ENCODE peak calls at places on chromosomes 6 and 20, in nine cellular contexts. V is heart right ventricle, U is adrenal gland, G is ovary, Z is HL-60, H is right atrium auricular region, B is mesendoderm, P is Peyer's patch, J is heart left ventricle. R is an unnamed sample.

GRCh38 chr6:15026832-15027231 is 219.0 kb upstream of the JARID2 start:
- DNase-seq in V (peak), U (no peak), G (no peak), Z (no peak), H (no peak), B (no peak), P (no peak), J (no peak), R (peak)

GRCh38 chr20:45378191-45378590 is at the start of gene TP53TG5:
- DNase-seq in V (no peak), U (no peak), G (no peak), Z (no peak), H (no peak), B (peak), P (no peak), J (no peak), R (no peak)

GRCh38 chr6:99402458-99402857 is 8.5 kb upstream of the COQ3 start:
- DNase-seq in V (no peak), U (no peak), G (no peak), Z (peak), H (no peak), B (no peak), P (no peak), J (no peak), R (no peak)

GRCh38 chr20:12847862-12848261 is 160.9 kb upstream of the SPTLC3 start:
- DNase-seq in V (no peak), U (no peak), G (no peak), Z (no peak), H (no peak), B (no peak), P (no peak), J (no peak), R (no peak)

GRCh38 chr6:118207947-118208346 is 300.9 kb downstream of the SLC35F1 start:
- DNase-seq in V (no peak), U (no peak), G (no peak), Z (no peak), H (no peak), B (no peak), P (no peak), J (no peak), R (no peak)

GRCh38 chr6:90315354-90315960 is 18.8 kb upstream of the BACH2 start:
- DNase-seq in V (no peak), U (no peak), G (no peak), Z (no peak), H (no peak), B (no peak), P (peak), J (no peak), R (no peak)

GRCh38 chr20:63733579-63734081 is 2.8 kb upstream of the LIME1 start:
- DNase-seq in V (no peak), U (peak), G (no peak), Z (no peak), H (no peak), B (no peak), P (no peak), J (no peak), R (no peak)

GRCh38 chr6:10891960-10892359 is 5.1 kb downstream of the SYCP2L start:
- DNase-seq in V (no peak), U (no peak), G (no peak), Z (no peak), H (no peak), B (no peak), P (no peak), J (no peak), R (no peak)

GRCh38 chr20:47535088-47535487 is 33.4 kb downstream of the NCOA3 start:
- DNase-seq in V (no peak), U (no peak), G (no peak), Z (no peak), H (no peak), B (peak), P (no peak), J (no peak), R (no peak)

GRCh38 chr6:76852776-76853175 is 610.5 kb downstream of the HTR1B start:
- DNase-seq in V (no peak), U (no peak), G (no peak), Z (no peak), H (no peak), B (peak), P (no peak), J (no peak), R (no peak)

GRCh38 chr20:60261323-60261722 is 303.1 kb downstream of the CDH26 start:
- DNase-seq in V (no peak), U (no peak), G (no peak), Z (no peak), H (no peak), B (no peak), P (no peak), J (no peak), R (no peak)

GRCh38 chr20:58651548-58651822 is 402 bp downstream of the STX16 start:
- DNase-seq in V (peak), U (no peak), G (no peak), Z (no peak), H (no peak), B (peak), P (no peak), J (no peak), R (no peak)

GRCh38 chr6:32406857-32407256 is at the start of gene BTNL2:
- DNase-seq in V (no peak), U (no peak), G (no peak), Z (no peak), H (no peak), B (no peak), P (no peak), J (no peak), R (no peak)

GRCh38 chr6:166754218-166755030 is 127.4 kb upstream of the RPS6KA2 start:
- DNase-seq in V (no peak), U (no peak), G (no peak), Z (no peak), H (no peak), B (no peak), P (no peak), J (no peak), R (no peak)

GRCh38 chr20:61907081-61907891 is 158.4 kb downstream of the TAF4 start:
- DNase-seq in V (no peak), U (no peak), G (no peak), Z (no peak), H (no peak), B (no peak), P (no peak), J (peak), R (no peak)

GRCh38 chr6:16274519-16275229 is 36.3 kb downstream of the GMPR start:
- DNase-seq in V (no peak), U (no peak), G (no peak), Z (no peak), H (no peak), B (peak), P (no peak), J (no peak), R (no peak)

GRCh38 chr6:33746036-33746600 is 587 bp downstream of the IP6K3 start:
- DNase-seq in V (peak), U (no peak), G (no peak), Z (no peak), H (peak), B (peak), P (no peak), J (peak), R (no peak)

GRCh38 chr6:43847741-43848630 is 78.0 kb downstream of the VEGFA start:
- DNase-seq in V (no peak), U (no peak), G (no peak), Z (no peak), H (no peak), B (no peak), P (no peak), J (no peak), R (no peak)

GRCh38 chr6:158207452-158207788 is 39.3 kb downstream of the GTF2H5 start:
- DNase-seq in V (no peak), U (no peak), G (no peak), Z (no peak), H (no peak), B (no peak), P (no peak), J (no peak), R (no peak)

GRCh38 chr6:21664263-21665081 is 70.9 kb downstream of the SOX4 start:
- DNase-seq in V (peak), U (no peak), G (peak), Z (peak), H (no peak), B (peak), P (no peak), J (peak), R (no peak)

GRCh38 chr20:21832442-21833152 is 127.1 kb downstream of the PAX1 start:
- DNase-seq in V (no peak), U (no peak), G (no peak), Z (no peak), H (no peak), B (peak), P (no peak), J (no peak), R (no peak)

GRCh38 chr6:108800510-108800909 is 47.7 kb upstream of the ARMC2 start:
- DNase-seq in V (no peak), U (no peak), G (no peak), Z (no peak), H (no peak), B (no peak), P (no peak), J (no peak), R (no peak)

GRCh38 chr6:166707045-166707444 is 80.0 kb upstream of the RPS6KA2 start:
- DNase-seq in V (no peak), U (peak), G (no peak), Z (peak), H (no peak), B (peak), P (peak), J (no peak), R (peak)

GRCh38 chr20:15475483-15475882 is 1097.8 kb downstream of the KIF16B start:
- DNase-seq in V (peak), U (peak), G (peak), Z (no peak), H (no peak), B (no peak), P (peak), J (peak), R (peak)

GRCh38 chr20:23047001-23047737 is 2.3 kb downstream of the THBD start:
- DNase-seq in V (no peak), U (no peak), G (no peak), Z (no peak), H (no peak), B (no peak), P (no peak), J (no peak), R (no peak)

GRCh38 chr20:62401331-62401779 is 5.7 kb downstream of the CABLES2 start:
- DNase-seq in V (no peak), U (no peak), G (no peak), Z (no peak), H (no peak), B (peak), P (no peak), J (no peak), R (no peak)

GRCh38 chr6:81934936-81935335 is 182.5 kb upstream of the TENT5A start:
- DNase-seq in V (no peak), U (no peak), G (no peak), Z (no peak), H (no peak), B (no peak), P (no peak), J (no peak), R (no peak)

GRCh38 chr6:40347571-40348011 is 239.6 kb downstream of the LRFN2 start:
- DNase-seq in V (no peak), U (peak), G (no peak), Z (no peak), H (peak), B (peak), P (no peak), J (no peak), R (no peak)
- H3K27ac ChIP-seq in V (no peak), U (no peak), G (no peak), Z (no peak), H (no peak), B (no peak), P (no peak), J (no peak), R (no peak)

GRCh38 chr6:87408721-87409155 is 966 bp downstream of the CFAP206 start:
- DNase-seq in V (no peak), U (no peak), G (no peak), Z (no peak), H (no peak), B (no peak), P (no peak), J (no peak), R (no peak)
- H3K27ac ChIP-seq in V (peak), U (no peak), G (no peak), Z (no peak), H (peak), B (no peak), P (peak), J (peak), R (peak)

GRCh38 chr6:13395272-13396237 is 67.2 kb upstream of the TBC1D7 start:
- DNase-seq in V (peak), U (peak), G (peak), Z (peak), H (peak), B (peak), P (peak), J (peak), R (peak)
- H3K27ac ChIP-seq in V (peak), U (no peak), G (no peak), Z (peak), H (peak), B (no peak), P (peak), J (peak), R (peak)

DNA sequence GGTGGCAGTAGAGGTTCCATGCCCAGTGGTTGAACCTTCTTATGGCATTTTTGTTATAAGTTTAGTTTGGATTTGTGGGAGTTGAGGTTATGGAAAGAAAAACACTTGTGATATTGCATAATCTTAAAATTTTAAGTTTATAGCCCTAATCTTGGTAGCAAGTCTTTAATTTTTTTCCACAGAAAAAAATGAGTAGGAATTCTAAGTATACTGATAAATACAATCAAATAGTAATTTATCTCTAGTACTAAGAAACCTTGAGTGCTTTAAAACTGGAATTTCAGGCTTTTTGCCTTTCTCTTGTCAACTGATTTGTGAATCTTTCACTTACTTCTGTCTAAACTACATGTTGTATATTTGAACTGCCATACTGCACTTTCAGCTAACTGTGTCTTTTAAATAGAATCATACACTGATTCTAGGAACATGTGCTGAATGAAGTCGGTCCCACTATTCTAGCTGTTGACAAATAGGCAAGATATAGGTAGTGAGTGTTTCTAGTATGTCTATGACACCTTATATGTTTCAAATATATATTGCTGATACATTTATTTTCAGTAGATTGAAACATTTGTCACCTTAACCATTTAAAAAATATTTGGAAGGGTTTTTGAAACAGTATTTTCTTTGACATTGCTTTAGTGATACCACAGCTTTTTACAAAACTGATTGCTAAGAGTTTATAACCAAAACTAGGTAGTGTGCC is 2.4 kb downstream of the PARD6B start:
- DNase-seq in V (no peak), U (no peak), G (no peak), Z (no peak), H (no peak), B (no peak), P (no peak), J (no peak), R (no peak)
- H3K27ac ChIP-seq in V (no peak), U (no peak), G (no peak), Z (no peak), H (no peak), B (no peak), P (no peak), J (no peak), R (peak)

GRCh38 chr6:38803129-38803528 is 88.0 kb downstream of the DNAH8 start:
- DNase-seq in V (no peak), U (no peak), G (no peak), Z (no peak), H (no peak), B (no peak), P (no peak), J (no peak), R (no peak)

GRCh38 chr6:38804368-38804767 is 89.3 kb downstream of the DNAH8 start:
- DNase-seq in V (no peak), U (no peak), G (no peak), Z (no peak), H (no peak), B (no peak), P (no peak), J (no peak), R (no peak)

GRCh38 chr6:38801305-38801704 is 86.2 kb downstream of the DNAH8 start:
- DNase-seq in V (no peak), U (no peak), G (no peak), Z (no peak), H (no peak), B (no peak), P (no peak), J (no peak), R (no peak)

GRCh38 chr6:38805127-38805655 is 90.1 kb downstream of the DNAH8 start:
- DNase-seq in V (no peak), U (no peak), G (no peak), Z (no peak), H (no peak), B (no peak), P (no peak), J (no peak), R (no peak)

DNA sequence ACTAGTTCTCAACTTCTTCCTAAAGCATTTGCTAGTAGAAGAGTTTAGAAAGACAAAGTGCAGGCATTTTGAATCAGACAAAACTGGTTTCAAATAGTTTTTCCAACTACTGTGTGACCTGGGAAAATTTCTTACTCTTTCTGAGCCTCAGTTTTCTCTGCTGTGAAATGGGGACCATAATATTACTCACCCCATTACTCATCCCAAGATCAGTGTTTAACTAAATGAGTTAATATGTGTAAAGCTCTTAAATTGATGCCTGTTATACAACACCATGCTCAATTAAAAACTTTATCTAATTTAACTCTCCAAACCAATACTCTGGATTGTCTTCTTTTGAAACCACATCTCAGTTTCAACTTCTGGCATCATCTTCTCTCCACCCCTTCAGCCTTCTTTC is 87.4 kb downstream of the DNAH8 start:
- DNase-seq in V (no peak), U (no peak), G (no peak), Z (no peak), H (no peak), B (no peak), P (no peak), J (no peak), R (no peak)
- H3K27ac ChIP-seq in V (no peak), U (no peak), G (no peak), Z (no peak), H (no peak), B (no peak), P (no peak), J (no peak), R (no peak)

DNA sequence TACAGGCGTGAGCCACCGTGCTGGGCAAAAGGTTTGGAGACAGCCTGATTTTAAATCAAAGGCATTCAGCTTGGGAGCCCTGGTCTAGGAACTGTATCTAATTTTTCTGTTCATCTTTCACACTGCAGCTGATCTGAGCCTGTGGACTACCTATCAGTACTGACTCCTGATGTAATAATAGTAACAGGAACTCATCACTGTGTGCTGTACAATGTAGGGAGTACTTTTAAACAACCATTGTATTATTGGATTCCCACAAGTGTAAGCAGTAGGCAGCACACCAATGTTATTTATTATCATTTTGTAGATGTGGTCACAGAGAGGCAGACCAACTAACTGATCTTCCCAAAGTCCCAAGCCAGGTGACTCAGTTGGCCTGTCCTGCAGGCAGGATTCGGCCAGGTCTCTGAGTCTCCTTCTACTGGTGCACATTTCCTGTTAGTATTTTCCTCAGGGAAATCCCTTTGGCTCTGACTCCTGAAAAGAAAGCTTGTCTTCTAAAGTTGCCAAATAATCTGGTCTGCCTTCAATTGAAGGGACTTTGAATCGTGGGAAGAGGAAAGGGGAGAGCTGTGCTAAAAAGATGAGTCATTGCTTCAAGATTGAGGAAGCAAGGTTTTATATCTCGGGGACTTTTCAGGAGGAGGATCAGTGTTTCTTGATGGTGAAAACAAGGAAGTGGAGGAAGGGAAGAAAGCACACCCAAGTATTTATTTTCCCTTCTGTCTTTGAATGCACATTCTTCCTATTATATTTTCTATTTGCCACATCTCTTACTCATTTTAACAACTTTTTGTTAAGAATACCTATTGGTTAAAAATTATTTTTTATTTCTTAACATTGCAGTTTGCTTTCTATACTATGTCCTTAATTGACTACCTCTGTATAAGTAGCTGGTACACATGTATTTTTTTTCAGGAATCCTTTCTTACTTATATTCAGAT is 14.6 kb upstream of the IFNGR1 start:
- DNase-seq in V (peak), U (no peak), G (no peak), Z (peak), H (no peak), B (peak), P (no peak), J (no peak), R (no peak)
- H3K27ac ChIP-seq in V (peak), U (no peak), G (no peak), Z (peak), H (peak), B (no peak), P (peak), J (peak), R (peak)

DNA sequence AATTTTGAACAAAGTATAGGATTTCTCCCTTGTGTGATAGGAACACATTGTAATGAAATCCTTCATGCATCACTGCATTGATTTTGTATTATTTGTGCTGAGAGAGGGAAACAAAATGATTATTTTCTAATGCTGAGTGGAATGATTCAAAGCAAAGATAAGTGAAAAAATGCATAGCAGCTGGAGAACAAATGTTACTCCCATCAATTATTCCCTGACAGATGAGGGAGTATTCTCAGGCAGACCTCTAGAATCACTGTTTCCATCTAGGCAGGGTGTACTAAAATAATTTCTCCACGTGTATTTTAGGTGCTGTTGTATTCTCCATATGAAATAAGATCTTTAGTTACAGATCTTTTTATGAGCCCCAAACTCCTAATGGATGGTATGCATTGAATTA is 39.4 kb downstream of the RNF217 start:
- DNase-seq in V (no peak), U (no peak), G (no peak), Z (no peak), H (no peak), B (no peak), P (no peak), J (no peak), R (no peak)
- H3K27ac ChIP-seq in V (no peak), U (no peak), G (no peak), Z (no peak), H (no peak), B (no peak), P (no peak), J (no peak), R (peak)

DNA sequence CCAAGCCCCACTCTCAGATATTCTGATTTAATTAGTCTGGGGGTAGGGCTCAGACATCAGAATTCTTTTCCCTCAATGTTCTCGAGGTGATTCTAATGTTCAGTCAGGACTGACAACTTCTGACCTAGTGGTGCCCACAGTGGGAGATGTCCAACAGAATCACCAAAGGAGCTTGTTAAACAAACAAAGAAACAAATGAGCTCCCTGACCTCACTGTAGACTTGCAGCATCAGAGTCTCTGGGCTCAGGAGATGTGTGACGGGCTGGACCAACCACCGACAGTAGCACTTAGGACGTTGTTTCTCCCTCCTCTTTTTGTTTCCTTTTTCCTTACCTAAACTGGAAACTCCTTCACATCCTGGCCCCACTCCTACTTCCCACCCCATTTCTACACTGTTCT is 49.3 kb downstream of the CLIC5 start:
- DNase-seq in V (no peak), U (no peak), G (no peak), Z (no peak), H (no peak), B (no peak), P (no peak), J (no peak), R (no peak)
- H3K27ac ChIP-seq in V (peak), U (no peak), G (no peak), Z (no peak), H (no peak), B (no peak), P (no peak), J (peak), R (no peak)

R was measured in stomach.